ENCODE peak calls at places on chromosomes 13 and 19, in nine cellular contexts. J is Karpas-422; P is RKO; L is activated effector memory CD4-positive, alpha-beta T cell treated with Interleukin-2 at 50 U/mL for 16 hours; K is T-helper 2 cell treated with Interferon-gamma antibody and Interleukin-4, amounts not matched to agents 5 μg/mL and 100 μg/mL, for 36 hours; E is activated CD4-positive, alpha-beta T cell treated with anti-CD3 and anti-CD28 coated beads for 24 hours; S is NCI-H748 treated with DMSO at 0.1 percent for 48 hours; F is mesothelial cell of epicardium; Q is NCI-H1694 treated with DMSO at 0.1 percent for 48 hours. M is an unnamed sample.

GRCh38 chr13:114134111-114134943 is 1.9 kb upstream of the RASA3 start:
- DNase-seq in P (no peak), E (no peak), J (no peak), F (no peak), L (no peak), K (no peak), S (no peak), Q (no peak), M (no peak)

GRCh38 chr13:40993119-40993518 is 26.0 kb downstream of the ELF1 start:
- DNase-seq in L (no peak), S (peak), J (no peak), F (no peak), K (no peak), Q (peak), P (no peak), E (no peak), M (no peak)

GRCh38 chr13:41960700-41961697 is at the start of gene VWA8:
- DNase-seq in Q (peak), P (peak), J (peak), E (peak), L (peak), F (peak), S (peak), K (peak), M (peak)

GRCh38 chr19:47479701-47480503 is 4.1 kb downstream of the KPTN start:
- DNase-seq in E (no peak), L (no peak), S (peak), P (no peak), J (no peak), Q (no peak), K (no peak), F (no peak), M (peak)

GRCh38 chr19:33860691-33861090 is 64.0 kb downstream of the KCTD15 start:
- DNase-seq in J (no peak), L (no peak), K (no peak), S (no peak), F (no peak), P (no peak), Q (no peak), E (no peak), M (no peak)

GRCh38 chr19:45575216-45575615 is 9.4 kb downstream of the OPA3 start:
- DNase-seq in F (no peak), J (no peak), P (no peak), E (no peak), S (no peak), Q (no peak), K (no peak), L (no peak), M (no peak)

GRCh38 chr19:15672580-15673175 is at the start of gene CYP4F12:
- DNase-seq in P (no peak), L (peak), J (peak), F (no peak), E (no peak), K (no peak), S (no peak), Q (no peak), M (no peak)

GRCh38 chr13:29887030-29887557 is 36.7 kb upstream of the UBL3 start:
- DNase-seq in Q (no peak), E (no peak), F (no peak), K (no peak), P (no peak), J (no peak), S (no peak), L (no peak), M (no peak)

GRCh38 chr13:109468123-109468522 is 318.3 kb downstream of the IRS2 start:
- DNase-seq in K (no peak), J (no peak), S (no peak), E (no peak), Q (no peak), L (no peak), P (no peak), F (no peak), M (no peak)

GRCh38 chr19:10612515-10613119 is 12.7 kb upstream of the SLC44A2 start:
- DNase-seq in L (no peak), S (no peak), E (no peak), P (no peak), Q (no peak), K (no peak), J (no peak), F (no peak), M (peak)

GRCh38 chr13:97976551-97977375 is 23.3 kb downstream of the IPO5 start:
- DNase-seq in J (peak), E (peak), L (no peak), F (no peak), K (no peak), P (peak), Q (peak), S (peak), M (peak)

GRCh38 chr13:60134376-60134775 is 29.4 kb downstream of the DIAPH3 start:
- DNase-seq in Q (no peak), E (no peak), L (no peak), S (no peak), P (no peak), J (no peak), F (no peak), K (peak), M (no peak)

GRCh38 chr19:51693246-51693645 is at the start of gene SPACA6:
- DNase-seq in J (no peak), P (no peak), S (no peak), F (no peak), E (no peak), Q (no peak), L (no peak), K (no peak), M (no peak)

GRCh38 chr19:42108527-42109389 is 23.5 kb downstream of the POU2F2 start:
- DNase-seq in J (peak), F (no peak), S (peak), E (peak), L (peak), P (peak), Q (peak), K (peak), M (peak)

GRCh38 chr13:78137404-78138142 is 218.9 kb upstream of the EDNRB start:
- DNase-seq in J (peak), L (no peak), S (peak), E (no peak), F (no peak), P (peak), Q (peak), K (no peak), M (peak)

GRCh38 chr19:19656451-19657396 is 6.8 kb downstream of the ATP13A1 start:
- DNase-seq in L (no peak), E (no peak), K (no peak), S (no peak), J (no peak), P (no peak), Q (no peak), F (no peak), M (peak)

GRCh38 chr13:99050983-99051488 is 73.2 kb upstream of the DOCK9 start:
- DNase-seq in J (no peak), K (no peak), F (no peak), P (no peak), Q (no peak), S (no peak), E (no peak), L (no peak), M (no peak)

GRCh38 chr13:34886987-34887386 is 55.1 kb upstream of the NBEA start:
- DNase-seq in J (no peak), K (no peak), F (no peak), P (no peak), S (no peak), L (no peak), Q (no peak), E (no peak), M (no peak)